ENCODE peak calls at places on chromosomes 2 and 18, in six cellular contexts. O is adrenal gland; N is activated CD4-positive, CD25-positive, alpha-beta regulatory T cell treated with anti-CD3 and anti-CD28 coated beads, Interleukin-2, amount 50 U/mL, for 72 hours; S is amniotic epithelial cell; P is GF-D8; Y is AG08395. K is an unnamed sample.

GRCh38 chr2:39213015-39213414 is 30.8 kb downstream of the CDKL4 start:
- DNase-seq in S (no peak), P (no peak), Y (no peak), N (no peak), O (no peak), K (no peak)

GRCh38 chr2:143001521-143001920 is 124.1 kb downstream of the KYNU start:
- DNase-seq in P (no peak), S (no peak), N (no peak), Y (no peak), O (no peak), K (no peak)

GRCh38 chr2:174499365-174499764 is 12.5 kb upstream of the GPR155 start:
- DNase-seq in S (no peak), Y (no peak), P (no peak), O (no peak), N (no peak), K (no peak)

GRCh38 chr2:64972856-64973255 is 16.3 kb upstream of the SLC1A4 start:
- DNase-seq in N (no peak), S (no peak), Y (no peak), P (no peak), O (no peak), K (no peak)

GRCh38 chr2:146477383-146477782 is 1367.4 kb upstream of the ACVR2A start:
- DNase-seq in P (no peak), Y (no peak), S (no peak), N (no peak), O (no peak), K (no peak)

GRCh38 chr2:9699139-9699823 is 68.5 kb upstream of the YWHAQ start:
- DNase-seq in N (no peak), O (no peak), S (peak; percentile 83), P (no peak), Y (peak; percentile 86), K (no peak)

GRCh38 chr2:166180951-166181812 is 53.4 kb upstream of the SCN1A start:
- DNase-seq in S (peak; percentile 55), P (no peak), O (peak; percentile 82), N (no peak), Y (peak; percentile 50), K (no peak)

GRCh38 chr2:195105581-195105980 is 551.4 kb upstream of the SLC39A10 start:
- DNase-seq in O (no peak), S (no peak), N (no peak), Y (no peak), P (no peak), K (no peak)

GRCh38 chr2:144936442-144936841 is 416.5 kb upstream of the ZEB2 start:
- DNase-seq in P (no peak), N (no peak), Y (no peak), S (no peak), O (no peak), K (no peak)

GRCh38 chr18:55096261-55097026 is 137.2 kb upstream of the CCDC68 start:
- DNase-seq in N (no peak), P (no peak), Y (peak; percentile 77), O (peak; percentile 85), S (peak; percentile 78), K (peak; percentile 29)

GRCh38 chr2:110838657-110839357 is 106.4 kb downstream of the ACOXL start:
- DNase-seq in N (no peak), O (no peak), P (no peak), Y (no peak), S (no peak), K (no peak)

GRCh38 chr2:232655392-232655791 is 22.0 kb downstream of the EFHD1 start:
- DNase-seq in N (no peak), P (no peak), O (no peak), S (no peak), Y (no peak), K (no peak)

GRCh38 chr2:217639481-217639880 is 363.3 kb downstream of the TNS1 start:
- DNase-seq in O (no peak), Y (no peak), S (no peak), P (no peak), N (no peak), K (no peak)

GRCh38 chr2:135093685-135094340 is 41.7 kb downstream of the RAB3GAP1 start:
- DNase-seq in N (no peak), S (no peak), P (no peak), Y (no peak), O (no peak), K (no peak)

GRCh38 chr18:57630002-57630758 is 8.5 kb upstream of the NARS1 start:
- DNase-seq in Y (peak; percentile 96), O (peak; percentile 99), S (peak; percentile 93), P (peak; percentile 93), N (peak; percentile 91), K (peak; percentile 97)

GRCh38 chr2:199627417-199627816 is 169.7 kb upstream of the SATB2 start:
- DNase-seq in Y (no peak), S (no peak), O (no peak), N (no peak), P (no peak), K (no peak)

GRCh38 chr2:49045083-49045482 is 109.2 kb downstream of the FSHR start:
- DNase-seq in P (no peak), N (no peak), Y (no peak), O (no peak), S (no peak), K (no peak)

GRCh38 chr2:157107877-157108276 is 149.6 kb upstream of the GALNT5 start:
- DNase-seq in O (no peak), N (no peak), P (no peak), S (peak; percentile 27), Y (no peak), K (no peak)

GRCh38 chr2:70919672-70920366 is 15.9 kb upstream of the ATP6V1B1 start:
- DNase-seq in O (peak; percentile 93), N (peak; percentile 74), P (no peak), Y (peak; percentile 89), S (peak; percentile 60), K (peak; percentile 51)

GRCh38 chr2:174787485-174788205 is 23.4 kb upstream of the CHRNA1 start:
- DNase-seq in Y (peak; percentile 97), P (no peak), N (no peak), S (peak; percentile 90), O (no peak), K (no peak)

GRCh38 chr2:39325966-39326365 is 82.2 kb upstream of the CDKL4 start:
- DNase-seq in S (peak; percentile 72), Y (peak; percentile 8), N (no peak), P (no peak), O (no peak), K (no peak)

GRCh38 chr2:227717687-227718567 is at the start of gene SLC19A3:
- DNase-seq in S (peak; percentile 91), P (no peak), O (peak; percentile 85), N (no peak), Y (peak; percentile 59), K (peak; percentile 72)

GRCh38 chr2:27723372-27724144 is 48.0 kb upstream of the MRPL33 start:
- DNase-seq in P (no peak), S (peak; percentile 77), Y (peak; percentile 78), N (no peak), O (peak; percentile 92), K (peak; percentile 80)

GRCh38 chr2:102206666-102207341 is 20.0 kb downstream of the IL1RL2 start:
- DNase-seq in P (no peak), O (no peak), Y (no peak), N (no peak), S (peak; percentile 61), K (no peak)

GRCh38 chr2:2456721-2457120 is 125.6 kb upstream of the MYT1L start:
- DNase-seq in O (no peak), Y (no peak), P (no peak), N (no peak), S (no peak), K (no peak)

GRCh38 chr2:128645631-128646030 is 327.0 kb upstream of the HS6ST1 start:
- DNase-seq in O (peak; percentile 17), Y (no peak), P (no peak), S (no peak), N (no peak), K (no peak)

K was measured in uterus.